ENCODE peak calls at places on chromosomes 16 and 17, in eight cellular contexts. I is body of pancreas, A is nephron progenitor cell, F is breast epithelium, D is lower leg skin, E is heart left ventricle, K is Peyer's patch, Z is GM06990. C is an unnamed sample.

GRCh38 chr16:66984902-66985311 is 3.5 kb upstream of the CES4A start:
- DNase-seq in I (no peak), A (no peak), F (no peak), D (no peak), E (no peak), K (no peak), Z (no peak), C (no peak)

GRCh38 chr16:56513972-56514371 is 5.9 kb downstream of the BBS2 start:
- DNase-seq in I (peak), A (no peak), F (no peak), D (peak), E (peak), K (peak), Z (no peak), C (no peak)

GRCh38 chr16:72990003-72990521 is 57.9 kb downstream of the ZFHX3 start:
- DNase-seq in I (peak), A (no peak), F (no peak), D (peak), E (peak), K (peak), Z (no peak), C (no peak)

GRCh38 chr16:75379911-75380847 is 53.1 kb downstream of the CFDP1 start:
- DNase-seq in I (no peak), A (no peak), F (no peak), D (peak), E (no peak), K (peak), Z (peak), C (no peak)

GRCh38 chr16:23302045-23302956 is at the start of gene SCNN1B:
- DNase-seq in I (peak), A (peak), F (no peak), D (no peak), E (no peak), K (peak), Z (peak), C (no peak)

GRCh38 chr16:72654535-72654934 is 393.4 kb downstream of the ZFHX3 start:
- DNase-seq in I (no peak), A (no peak), F (no peak), D (no peak), E (no peak), K (no peak), Z (no peak), C (no peak)

GRCh38 chr17:7486181-7486580 is 2.0 kb downstream of the POLR2A start:
- DNase-seq in I (no peak), A (no peak), F (no peak), D (no peak), E (no peak), K (no peak), Z (no peak), C (no peak)

GRCh38 chr17:68821860-68822693 is 133.1 kb downstream of the ABCA8 start:
- DNase-seq in I (no peak), A (peak), F (no peak), D (no peak), E (no peak), K (no peak), Z (no peak), C (no peak)

GRCh38 chr17:29158515-29159275 is 21.5 kb downstream of the MYO18A start:
- DNase-seq in I (peak), A (no peak), F (no peak), D (no peak), E (no peak), K (no peak), Z (no peak), C (no peak)

GRCh38 chr17:74347646-74348045 is 14.0 kb downstream of the BTBD17 start:
- DNase-seq in I (no peak), A (no peak), F (no peak), D (no peak), E (no peak), K (no peak), Z (no peak), C (no peak)

GRCh38 chr16:88734361-88734728 is 28.0 kb downstream of the CTU2 start:
- DNase-seq in I (no peak), A (no peak), F (no peak), D (no peak), E (no peak), K (no peak), Z (no peak), C (no peak)

GRCh38 chr17:69451416-69452394 is 37.2 kb downstream of the MAP2K6 start:
- DNase-seq in I (no peak), A (no peak), F (no peak), D (no peak), E (no peak), K (no peak), Z (no peak), C (no peak)

GRCh38 chr17:77253611-77254051 is 112.9 kb downstream of the SEC14L1 start:
- DNase-seq in I (no peak), A (no peak), F (no peak), D (no peak), E (no peak), K (no peak), Z (no peak), C (no peak)

GRCh38 chr17:35666967-35667552 is 64.4 kb upstream of the RASL10B start:
- DNase-seq in I (no peak), A (no peak), F (no peak), D (no peak), E (no peak), K (peak), Z (no peak), C (no peak)

GRCh38 chr16:30075503-30076275 is at the start of gene PPP4C:
- DNase-seq in I (peak), A (peak), F (peak), D (peak), E (peak), K (peak), Z (peak), C (no peak)

GRCh38 chr16:4309102-4309832 is 6.6 kb upstream of the GLIS2 start:
- DNase-seq in I (peak), A (no peak), F (no peak), D (no peak), E (no peak), K (no peak), Z (no peak), C (no peak)

GRCh38 chr16:23899869-23900268 is 64.1 kb downstream of the PRKCB start:
- DNase-seq in I (no peak), A (no peak), F (no peak), D (no peak), E (no peak), K (no peak), Z (no peak), C (no peak)

GRCh38 chr16:18816286-18816685 is 14.9 kb upstream of the ARL6IP1 start:
- DNase-seq in I (no peak), A (no peak), F (no peak), D (no peak), E (no peak), K (no peak), Z (no peak), C (no peak)

GRCh38 chr17:61443475-61443882 is 8.7 kb upstream of the TBX4 start:
- DNase-seq in I (no peak), A (no peak), F (no peak), D (no peak), E (no peak), K (no peak), Z (no peak), C (no peak)

GRCh38 chr16:85930321-85930720 is 31.4 kb downstream of the IRF8 start:
- DNase-seq in I (no peak), A (no peak), F (no peak), D (no peak), E (no peak), K (no peak), Z (no peak), C (no peak)

GRCh38 chr16:81004646-81005353 is 1.9 kb downstream of the CMC2 start:
- DNase-seq in I (no peak), A (peak), F (no peak), D (no peak), E (no peak), K (peak), Z (peak), C (no peak)

GRCh38 chr17:63113167-63113566 is 147.1 kb downstream of the TANC2 start:
- DNase-seq in I (no peak), A (no peak), F (no peak), D (no peak), E (no peak), K (no peak), Z (no peak), C (no peak)

GRCh38 chr16:88804552-88805339 is 1.2 kb downstream of the CDT1 start:
- DNase-seq in I (peak), A (no peak), F (no peak), D (no peak), E (no peak), K (no peak), Z (peak), C (no peak)

GRCh38 chr16:87461466-87461975 is 31.3 kb downstream of the ZCCHC14 start:
- DNase-seq in I (peak), A (peak), F (peak), D (peak), E (peak), K (peak), Z (peak), C (peak)

GRCh38 chr16:49756971-49757743 is 98.8 kb downstream of the ZNF423 start:
- DNase-seq in I (no peak), A (no peak), F (no peak), D (no peak), E (no peak), K (no peak), Z (no peak), C (no peak)

GRCh38 chr16:74797414-74797813 is 22.8 kb upstream of the FA2H start:
- DNase-seq in I (no peak), A (no peak), F (no peak), D (no peak), E (no peak), K (no peak), Z (no peak), C (no peak)

GRCh38 chr17:60618854-60619253 is 18.9 kb downstream of the PPM1D start:
- DNase-seq in I (no peak), A (no peak), F (no peak), D (no peak), E (no peak), K (no peak), Z (no peak), C (no peak)

GRCh38 chr16:50430076-50430475 is 61.3 kb upstream of the BRD7 start:
- DNase-seq in I (no peak), A (no peak), F (no peak), D (no peak), E (no peak), K (no peak), Z (no peak), C (no peak)

GRCh38 chr16:68921654-68922053 is 78.3 kb downstream of the TANGO6 start:
- DNase-seq in I (peak), A (no peak), F (no peak), D (no peak), E (no peak), K (peak), Z (no peak), C (no peak)

GRCh38 chr17:21679256-21680146 is 12.8 kb upstream of the KCNJ18 start:
- DNase-seq in I (peak), A (no peak), F (peak), D (no peak), E (no peak), K (peak), Z (no peak), C (no peak)

GRCh38 chr16:80045944-80046660 is 445.6 kb upstream of the MAF start:
- DNase-seq in I (no peak), A (no peak), F (no peak), D (no peak), E (no peak), K (no peak), Z (no peak), C (no peak)

GRCh38 chr16:71648162-71648561 is 22.2 kb downstream of the MARVELD3 start:
- DNase-seq in I (no peak), A (no peak), F (no peak), D (no peak), E (no peak), K (no peak), Z (no peak), C (no peak)

GRCh38 chr16:71647391-71647790 is 21.4 kb downstream of the MARVELD3 start:
- DNase-seq in I (no peak), A (no peak), F (no peak), D (no peak), E (no peak), K (no peak), Z (no peak), C (no peak)

GRCh38 chr16:71645450-71645849 is 19.5 kb downstream of the MARVELD3 start:
- DNase-seq in I (peak), A (no peak), F (no peak), D (no peak), E (no peak), K (peak), Z (no peak), C (no peak)

DNA sequence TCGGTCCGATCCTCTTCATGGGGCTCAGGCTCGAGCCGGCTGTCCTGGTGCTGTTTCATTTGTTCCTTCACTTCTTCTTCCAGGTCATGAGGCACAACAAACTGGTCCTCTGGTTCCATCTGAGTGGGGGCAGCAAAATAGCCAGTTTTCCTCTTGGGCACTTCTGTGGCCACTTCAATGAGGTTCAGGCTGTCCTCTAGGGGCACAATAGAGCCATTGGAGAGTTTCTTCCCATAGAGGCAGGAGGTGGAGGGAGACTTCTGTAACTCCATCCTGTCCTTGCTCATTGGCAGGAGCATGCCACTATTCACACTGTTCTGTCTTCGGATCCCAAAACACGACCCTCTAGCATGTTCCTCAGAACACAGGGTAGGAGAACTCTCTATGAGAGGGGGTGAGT is 22.9 kb downstream of the MARVELD3 start:
- DNase-seq in I (no peak), A (no peak), F (no peak), D (no peak), E (no peak), K (no peak), Z (no peak), C (no peak)
- TF ChIP-seq CTCF in I (no peak), A (peak), F (peak), D (no peak), E (peak), K (no peak), Z (peak), C (peak)

DNA sequence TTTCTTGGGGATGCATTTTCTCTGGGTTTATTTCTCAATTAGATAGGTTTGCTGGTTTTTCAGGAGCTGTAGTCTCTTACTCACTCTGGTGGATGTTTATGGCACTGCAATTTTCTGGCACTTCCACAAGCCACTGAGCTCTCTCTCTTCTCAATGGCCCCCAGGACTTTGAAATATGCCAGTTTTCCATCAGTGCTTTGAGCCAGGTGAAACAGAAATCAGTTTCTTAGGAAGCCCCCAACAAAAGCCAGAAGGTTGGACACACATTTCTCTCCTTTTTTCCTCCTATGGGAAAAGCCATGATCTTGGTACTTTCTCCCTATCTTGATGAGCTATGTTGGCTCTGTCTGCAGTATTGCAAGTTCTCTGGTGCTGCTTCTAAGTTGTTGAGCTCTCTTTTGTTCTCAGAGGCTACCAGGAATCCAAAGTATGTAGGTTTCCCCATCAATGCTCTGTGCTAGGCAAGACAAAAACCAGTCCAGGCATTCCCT is 90.7 kb upstream of the SMIM36 start:
- DNase-seq in I (no peak), A (peak), F (no peak), D (no peak), E (no peak), K (no peak), Z (no peak), C (no peak)
- TF ChIP-seq CTCF in I (peak), A (peak), F (peak), D (no peak), E (peak), K (peak), Z (peak), C (peak)

DNA sequence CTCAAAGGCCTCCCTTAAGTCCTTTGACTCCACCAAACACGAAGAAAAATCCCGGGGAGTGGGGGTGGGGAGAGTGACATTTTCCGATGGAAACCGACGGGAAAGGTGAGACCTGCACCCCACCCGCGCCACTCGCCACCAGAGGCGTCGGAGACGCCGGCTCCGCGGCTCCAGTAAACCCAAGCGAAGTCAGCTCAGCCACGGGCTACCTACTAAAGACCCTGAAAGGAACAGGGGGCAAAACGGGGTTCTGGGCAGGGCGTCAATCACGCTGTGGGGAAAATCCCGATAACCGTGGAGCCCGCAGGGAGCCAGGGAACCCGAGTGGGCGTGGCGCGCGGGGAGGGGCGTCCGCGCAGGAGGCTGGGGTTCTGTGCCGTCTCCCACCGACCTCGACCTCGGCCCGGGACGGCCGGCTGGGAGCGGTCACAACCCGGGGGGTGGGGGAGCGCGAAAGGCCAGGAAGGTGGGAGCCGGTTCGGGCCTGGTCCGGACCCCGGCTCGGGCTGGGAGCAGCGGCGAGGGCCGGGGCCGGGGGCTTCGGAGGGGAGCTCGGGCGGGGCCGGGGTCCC is 565 bp downstream of the WDR45B start:
- DNase-seq in I (peak), A (peak), F (no peak), D (no peak), E (no peak), K (peak), Z (peak), C (no peak)
- TF ChIP-seq CTCF in I (no peak), A (no peak), F (no peak), D (no peak), E (no peak), K (no peak), Z (peak), C (peak)

DNA sequence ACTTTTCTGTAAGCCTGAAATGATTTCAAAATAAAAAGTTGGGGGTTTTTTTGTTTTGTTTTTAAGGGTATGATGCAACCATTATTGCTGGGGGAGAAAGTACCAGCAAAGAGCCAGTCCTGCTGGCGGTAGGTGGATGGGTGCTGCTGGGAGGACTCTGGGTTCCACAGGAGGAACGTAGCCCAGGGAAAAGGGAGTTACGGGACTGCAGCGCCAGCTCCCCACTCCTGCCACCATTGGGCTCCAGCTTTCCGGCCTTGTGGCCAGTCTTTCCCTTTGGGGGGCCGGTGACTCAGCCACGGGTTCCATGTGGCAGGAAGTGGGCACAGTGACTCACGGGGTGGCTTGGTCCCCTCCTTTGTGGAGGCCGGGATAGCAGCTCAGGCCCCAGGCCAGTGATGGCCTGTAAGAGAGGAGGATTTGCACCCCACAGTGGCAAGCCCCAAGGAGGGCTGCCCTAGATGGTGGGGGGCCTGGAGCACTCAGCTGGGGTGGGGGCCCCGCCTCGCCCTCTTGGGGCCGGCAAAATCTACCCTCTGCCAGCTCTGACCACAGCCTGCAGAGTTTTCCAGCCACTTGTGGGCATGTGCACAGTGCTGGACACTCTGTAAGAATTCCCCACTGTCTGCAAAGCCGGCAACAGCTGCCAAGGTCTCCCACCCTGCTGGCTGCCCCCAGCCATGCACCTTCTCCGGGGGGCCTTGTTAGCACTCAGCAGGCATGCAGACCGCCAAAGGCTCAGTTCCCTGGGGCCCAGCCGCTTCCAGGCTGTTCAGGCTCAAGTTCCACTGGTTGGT is 30.4 kb downstream of the SOCS3 start:
- DNase-seq in I (no peak), A (no peak), F (no peak), D (no peak), E (no peak), K (no peak), Z (no peak), C (no peak)
- TF ChIP-seq CTCF in I (no peak), A (no peak), F (no peak), D (no peak), E (no peak), K (no peak), Z (no peak), C (no peak)